ENCODE peak calls at places on chromosomes 11 and 22, in ten cellular contexts. F is HuH-7.5, P is esophagus muscularis mucosa, S is GDM1, V is EL, H is A673, C is glutamatergic neuron, O is GM19239, D is head of caudate nucleus, J is T-cell. N is an unnamed sample.

GRCh38 chr11:69636512-69636866 is 4.5 kb upstream of the CCND1 start:
- DNase-seq in J (no peak), H (peak; percentile 92), P (no peak), C (peak; percentile 71), F (peak; percentile 98), V (peak; percentile 95), D (peak; percentile 75), O (no peak), S (no peak), N (peak; percentile 90)

GRCh38 chr22:22001664-22002525 is 19.3 kb upstream of the TOP3B start:
- DNase-seq in V (no peak), F (no peak), D (no peak), J (no peak), H (no peak), S (no peak), P (no peak), C (no peak), O (no peak), N (no peak)

GRCh38 chr11:64661146-64661545 is 61.9 kb downstream of the NRXN2 start:
- DNase-seq in H (peak; percentile 94), J (no peak), S (no peak), C (no peak), P (no peak), F (no peak), O (no peak), D (no peak), V (peak; percentile 86), N (no peak)

GRCh38 chr22:25362215-25362882 is 142.9 kb downstream of the CRYBB2 start:
- DNase-seq in P (peak; percentile 93), C (peak; percentile 95), O (peak; percentile 84), S (no peak), H (peak; percentile 67), V (peak; percentile 50), D (peak; percentile 72), J (peak; percentile 33), F (peak; percentile 80), N (peak; percentile 21)

GRCh38 chr11:125933030-125933813 is 12.6 kb upstream of the VSIG10L2 start:
- DNase-seq in F (no peak), V (no peak), D (peak; percentile 18), O (no peak), S (no peak), P (no peak), C (no peak), J (no peak), H (no peak), N (no peak)

GRCh38 chr11:129846508-129847335 is 31.1 kb downstream of the TMEM45B start:
- DNase-seq in H (no peak), V (peak; percentile 92), S (no peak), C (no peak), O (no peak), D (no peak), J (no peak), F (no peak), P (no peak), N (no peak)

GRCh38 chr11:58762284-58763119 is 30.8 kb upstream of the GLYAT start:
- DNase-seq in O (no peak), D (no peak), P (no peak), C (no peak), S (no peak), V (no peak), H (no peak), J (no peak), F (no peak), N (no peak)

GRCh38 chr11:48055292-48056132 is 75.2 kb downstream of the PTPRJ start:
- DNase-seq in J (peak; percentile 52), F (no peak), V (peak; percentile 36), H (no peak), C (no peak), S (peak; percentile 58), O (no peak), P (no peak), D (no peak), N (no peak)

GRCh38 chr11:47938791-47939560 is 41.4 kb upstream of the PTPRJ start:
- DNase-seq in F (no peak), D (no peak), C (no peak), O (no peak), P (no peak), H (no peak), V (no peak), J (no peak), S (no peak), N (no peak)

GRCh38 chr11:126080206-126080941 is 17.7 kb upstream of the CDON start:
- DNase-seq in P (no peak), C (no peak), S (no peak), H (no peak), V (no peak), O (no peak), F (no peak), D (no peak), J (no peak), N (peak; percentile 22)

GRCh38 chr11:23021287-23021863 is 161.1 kb upstream of the CCDC179 start:
- DNase-seq in J (no peak), D (peak; percentile 45), P (no peak), S (no peak), O (peak; percentile 24), C (no peak), F (peak; percentile 18), V (peak; percentile 44), H (peak; percentile 16), N (peak; percentile 8)

GRCh38 chr11:95508219-95508880 is 277.3 kb upstream of the SESN3 start:
- DNase-seq in S (no peak), F (no peak), O (no peak), J (no peak), C (no peak), H (no peak), V (no peak), D (no peak), P (peak; percentile 55), N (no peak)

GRCh38 chr11:76172583-76172982 is 33.7 kb downstream of the WNT11 start:
- DNase-seq in S (no peak), D (no peak), F (no peak), C (no peak), P (no peak), V (no peak), J (no peak), H (no peak), O (no peak), N (no peak)

GRCh38 chr11:37105456-37105855 is 507.4 kb upstream of the RAG2 start:
- DNase-seq in J (no peak), H (peak; percentile 38), F (no peak), V (no peak), P (no peak), C (no peak), O (no peak), S (no peak), D (no peak), N (no peak)

GRCh38 chr11:2804701-2805387 is 80.7 kb downstream of the CDKN1C start:
- DNase-seq in J (no peak), D (peak; percentile 27), S (no peak), V (no peak), C (peak; percentile 31), O (no peak), F (no peak), P (no peak), H (no peak), N (no peak)

GRCh38 chr11:78379039-78379670 is 38.5 kb downstream of the GAB2 start:
- DNase-seq in S (no peak), J (no peak), D (no peak), C (no peak), H (peak; percentile 55), F (no peak), V (no peak), P (no peak), O (no peak), N (no peak)

GRCh38 chr22:28909375-28909774 is 26.0 kb downstream of the ZNRF3 start:
- DNase-seq in S (no peak), C (no peak), F (no peak), H (no peak), J (no peak), D (no peak), P (no peak), V (no peak), O (no peak), N (no peak)

GRCh38 chr11:19762266-19762665 is 49.6 kb downstream of the NAV2 start:
- DNase-seq in J (no peak), F (no peak), P (no peak), O (no peak), C (no peak), H (no peak), D (no peak), V (no peak), S (no peak), N (no peak)

GRCh38 chr11:73271936-73272679 is at the start of gene P2RY6:
- DNase-seq in C (peak; percentile 14), O (no peak), H (peak; percentile 29), D (peak; percentile 38), J (no peak), P (no peak), F (peak; percentile 68), V (peak; percentile 84), S (peak; percentile 60), N (peak; percentile 97)

N was measured in A549.